ENCODE peak calls at places on chromosomes 1 and 21, in eight cellular contexts. K, A, M, N, L, Y, U and V are unnamed samples.

GRCh38 chr1:196393742-196394141 is 214.5 kb downstream of the KCNT2 start:
- DNase-seq in K (peak), A (peak), M (no peak), N (peak), L (no peak), Y (no peak), U (no peak), V (peak)

GRCh38 chr1:183069562-183070216 is 46.5 kb downstream of the LAMC1 start:
- DNase-seq in K (no peak), A (peak), M (peak), N (no peak), L (no peak), Y (no peak), U (peak), V (no peak)

GRCh38 chr1:86718786-86719185 is 14.4 kb downstream of the SH3GLB1 start:
- DNase-seq in K (no peak), A (no peak), M (no peak), N (peak), L (no peak), Y (no peak), U (no peak), V (no peak)

GRCh38 chr21:31143021-31143420 is 104.7 kb upstream of the KRTAP19-8 start:
- DNase-seq in K (no peak), A (no peak), M (no peak), N (no peak), L (no peak), Y (no peak), U (no peak), V (no peak)

GRCh38 chr1:90149101-90149500 is 154.2 kb downstream of the ZNF326 start:
- DNase-seq in K (no peak), A (no peak), M (no peak), N (no peak), L (no peak), Y (no peak), U (no peak), V (no peak)

GRCh38 chr1:2242814-2243725 is 15.0 kb downstream of the SKI start:
- DNase-seq in K (no peak), A (no peak), M (peak), N (peak), L (no peak), Y (no peak), U (no peak), V (no peak)

GRCh38 chr1:93552751-93553455 is 105.0 kb downstream of the FNBP1L start:
- DNase-seq in K (no peak), A (peak), M (no peak), N (peak), L (no peak), Y (no peak), U (no peak), V (peak)

GRCh38 chr1:156815851-156816536 is 654 bp downstream of the SH2D2A start:
- DNase-seq in K (no peak), A (no peak), M (no peak), N (no peak), L (no peak), Y (no peak), U (no peak), V (no peak)

GRCh38 chr1:21451212-21451611 is 11.3 kb downstream of the NBPF3 start:
- DNase-seq in K (no peak), A (peak), M (no peak), N (peak), L (no peak), Y (no peak), U (no peak), V (peak)

GRCh38 chr21:35859677-35860076 is 200.6 kb downstream of the SETD4 start:
- DNase-seq in K (no peak), A (no peak), M (no peak), N (no peak), L (no peak), Y (no peak), U (no peak), V (no peak)

GRCh38 chr21:35857082-35857481 is 203.2 kb downstream of the SETD4 start:
- DNase-seq in K (no peak), A (no peak), M (no peak), N (no peak), L (no peak), Y (no peak), U (no peak), V (no peak)

GRCh38 chr21:35862969-35863368 is 197.4 kb downstream of the SETD4 start:
- DNase-seq in K (no peak), A (no peak), M (no peak), N (peak), L (no peak), Y (no peak), U (no peak), V (no peak)

GRCh38 chr21:35861656-35862055 is 198.7 kb downstream of the SETD4 start:
- DNase-seq in K (no peak), A (no peak), M (no peak), N (no peak), L (no peak), Y (no peak), U (no peak), V (no peak)

DNA sequence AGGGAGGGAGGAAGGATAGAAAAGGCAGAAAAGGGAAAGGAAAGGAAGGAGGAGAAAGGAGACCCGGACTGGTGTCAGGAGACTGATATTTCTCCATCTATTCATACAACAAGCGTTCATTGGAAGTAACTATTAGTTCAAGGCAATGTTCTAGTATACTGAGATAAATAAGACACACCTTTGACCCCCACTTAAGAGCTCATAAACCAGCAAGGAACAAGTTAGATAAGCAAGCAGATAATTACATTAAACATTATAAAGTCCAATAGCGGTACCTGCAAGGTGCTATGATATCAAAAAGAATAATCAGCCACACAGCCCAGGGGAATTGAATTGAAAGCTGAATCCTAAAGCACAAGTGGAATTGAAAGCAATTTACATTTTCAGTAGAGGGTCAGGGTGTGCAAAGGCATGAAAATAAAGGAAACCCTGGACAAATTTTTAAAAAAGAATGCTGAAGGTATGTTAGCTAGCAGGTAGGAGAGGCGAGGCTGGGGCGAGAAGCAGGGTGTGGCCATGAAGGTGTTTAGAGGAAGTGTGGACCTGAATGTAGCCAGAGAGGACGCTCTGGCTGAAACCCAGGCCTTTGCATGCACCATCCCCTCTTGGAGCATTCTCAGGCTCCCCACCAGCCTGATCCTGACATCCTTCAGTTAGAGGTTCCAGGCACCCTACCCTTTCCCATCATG is 200.0 kb downstream of the SETD4 start:
- DNase-seq in K (no peak), A (no peak), M (no peak), N (no peak), L (no peak), Y (no peak), U (no peak), V (no peak)
- H3K4me3 ChIP-seq in K (no peak), A (no peak), M (no peak), N (no peak), L (no peak), Y (no peak), U (no peak), V (no peak)

DNA sequence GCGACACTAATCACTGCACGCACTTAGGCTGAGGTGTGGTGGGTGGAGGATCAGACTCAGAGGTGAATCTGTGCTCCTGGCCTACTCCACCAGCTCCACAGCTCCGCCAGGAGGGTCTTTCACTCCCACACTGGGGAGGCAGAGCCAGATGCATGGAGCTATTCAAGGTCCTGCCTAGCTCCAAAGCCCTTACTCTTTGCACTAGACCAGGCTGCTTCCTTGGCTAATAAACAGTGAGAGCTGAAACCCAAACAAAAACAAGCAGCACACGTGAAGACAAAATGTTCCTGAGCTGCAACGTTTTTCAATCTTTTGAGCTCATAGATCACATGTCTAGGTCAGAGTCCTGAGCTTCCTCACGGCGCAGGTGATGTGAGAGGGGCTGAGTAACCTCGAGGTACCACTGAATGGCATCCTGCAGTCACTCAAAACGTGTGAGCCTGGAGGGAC is 19.2 kb downstream of the CAPZB start:
- DNase-seq in K (peak), A (no peak), M (no peak), N (no peak), L (no peak), Y (peak), U (no peak), V (no peak)
- H3K4me3 ChIP-seq in K (no peak), A (no peak), M (no peak), N (no peak), L (no peak), Y (no peak), U (no peak), V (no peak)

GRCh38 chr1:153958961-153959260 is 499 bp upstream of the CRTC2 start:
- DNase-seq in K (peak), A (no peak), M (no peak), N (no peak), L (no peak), Y (peak), U (no peak), V (no peak)
- H3K4me3 ChIP-seq in K (peak), A (no peak), M (peak), N (peak), L (no peak), Y (no peak), U (peak), V (peak)

GRCh38 chr1:18132707-18133066 is 25.1 kb downstream of the IGSF21 start:
- DNase-seq in K (no peak), A (no peak), M (no peak), N (no peak), L (peak), Y (no peak), U (no peak), V (no peak)
- H3K4me3 ChIP-seq in K (no peak), A (no peak), M (no peak), N (no peak), L (no peak), Y (no peak), U (no peak), V (no peak)